ENCODE peak calls at places on chromosomes 13 and 19, in six cellular contexts. One of them, this sample, is unnamed.

GRCh38 chr13:48504606-48505369 is 28.1 kb downstream of the RCBTB2 start:
- ATAC-seq in heart left ventricle: no peak
- ATAC-seq in right lobe of liver: no peak
- ATAC-seq in HepG2: peak; percentile 44
- ATAC-seq in HCT116: no peak
- ATAC-seq in body of pancreas: no peak
- ATAC-seq in this sample: no peak

GRCh38 chr13:97222934-97223710 is 989 bp downstream of the MBNL2 start:
- ATAC-seq in heart left ventricle: no peak
- ATAC-seq in right lobe of liver: no peak
- ATAC-seq in HepG2: no peak
- ATAC-seq in HCT116: no peak
- ATAC-seq in body of pancreas: no peak
- ATAC-seq in this sample: peak; percentile 10

GRCh38 chr13:102642475-102642874 is 45.7 kb downstream of the TPP2 start:
- ATAC-seq in heart left ventricle: peak; percentile 87
- ATAC-seq in right lobe of liver: peak; percentile 90
- ATAC-seq in HepG2: no peak
- ATAC-seq in HCT116: no peak
- ATAC-seq in body of pancreas: peak; percentile 91
- ATAC-seq in this sample: no peak

GRCh38 chr19:1884291-1884718 is 991 bp downstream of the ABHD17A start:
- ATAC-seq in heart left ventricle: no peak
- ATAC-seq in right lobe of liver: no peak
- ATAC-seq in HepG2: peak; percentile 21
- ATAC-seq in HCT116: peak; percentile 24
- ATAC-seq in body of pancreas: peak; percentile 1
- ATAC-seq in this sample: no peak

GRCh38 chr13:111247552-111247951 is 72.9 kb upstream of the TEX29 start:
- ATAC-seq in heart left ventricle: peak; percentile 83
- ATAC-seq in right lobe of liver: peak; percentile 84
- ATAC-seq in HepG2: no peak
- ATAC-seq in HCT116: no peak
- ATAC-seq in body of pancreas: peak; percentile 89
- ATAC-seq in this sample: peak; percentile 70

GRCh38 chr13:111962431-111962891 is 104.5 kb upstream of the SOX1 start:
- ATAC-seq in heart left ventricle: no peak
- ATAC-seq in right lobe of liver: peak; percentile 78
- ATAC-seq in HepG2: peak; percentile 83
- ATAC-seq in HCT116: no peak
- ATAC-seq in body of pancreas: no peak
- ATAC-seq in this sample: no peak

GRCh38 chr19:38304866-38305429 is 897 bp downstream of the C19orf33 start:
- ATAC-seq in heart left ventricle: peak; percentile 68
- ATAC-seq in right lobe of liver: no peak
- ATAC-seq in HepG2: peak; percentile 64
- ATAC-seq in HCT116: peak; percentile 71
- ATAC-seq in body of pancreas: peak; percentile 96
- ATAC-seq in this sample: peak; percentile 76

GRCh38 chr13:20272571-20273171 is 40.6 kb upstream of the GJB6 start:
- ATAC-seq in heart left ventricle: no peak
- ATAC-seq in right lobe of liver: no peak
- ATAC-seq in HepG2: no peak
- ATAC-seq in HCT116: no peak
- ATAC-seq in body of pancreas: no peak
- ATAC-seq in this sample: no peak

GRCh38 chr19:15640904-15641597 is 354 bp downstream of the CYP4F3 start:
- ATAC-seq in heart left ventricle: no peak
- ATAC-seq in right lobe of liver: peak; percentile 87
- ATAC-seq in HepG2: peak; percentile 91
- ATAC-seq in HCT116: peak; percentile 56
- ATAC-seq in body of pancreas: no peak
- ATAC-seq in this sample: no peak

GRCh38 chr13:24290280-24290932 is 19.0 kb upstream of the C1QTNF9 start:
- ATAC-seq in heart left ventricle: no peak
- ATAC-seq in right lobe of liver: peak; percentile 11
- ATAC-seq in HepG2: no peak
- ATAC-seq in HCT116: no peak
- ATAC-seq in body of pancreas: no peak
- ATAC-seq in this sample: no peak

GRCh38 chr13:38637576-38637975 is 49.3 kb upstream of the FREM2 start:
- ATAC-seq in heart left ventricle: no peak
- ATAC-seq in right lobe of liver: no peak
- ATAC-seq in HepG2: no peak
- ATAC-seq in HCT116: no peak
- ATAC-seq in body of pancreas: no peak
- ATAC-seq in this sample: no peak

GRCh38 chr13:42602910-42603309 is 29.0 kb downstream of the TNFSF11 start:
- ATAC-seq in heart left ventricle: no peak
- ATAC-seq in right lobe of liver: no peak
- ATAC-seq in HepG2: no peak
- ATAC-seq in HCT116: no peak
- ATAC-seq in body of pancreas: no peak
- ATAC-seq in this sample: no peak

GRCh38 chr19:10863107-10863700 is 8.1 kb upstream of the CARM1 start:
- ATAC-seq in heart left ventricle: no peak
- ATAC-seq in right lobe of liver: no peak
- ATAC-seq in HepG2: peak; percentile 51
- ATAC-seq in HCT116: no peak
- ATAC-seq in body of pancreas: peak; percentile 24
- ATAC-seq in this sample: peak; percentile 29

GRCh38 chr13:80469105-80469840 is 128.3 kb upstream of the SPRY2 start:
- ATAC-seq in heart left ventricle: peak; percentile 32
- ATAC-seq in right lobe of liver: peak; percentile 48
- ATAC-seq in HepG2: no peak
- ATAC-seq in HCT116: no peak
- ATAC-seq in body of pancreas: peak; percentile 23
- ATAC-seq in this sample: peak; percentile 57

GRCh38 chr13:59312776-59313175 is 851.0 kb downstream of the DIAPH3 start:
- ATAC-seq in heart left ventricle: no peak
- ATAC-seq in right lobe of liver: no peak
- ATAC-seq in HepG2: no peak
- ATAC-seq in HCT116: no peak
- ATAC-seq in body of pancreas: peak; percentile 62
- ATAC-seq in this sample: no peak

GRCh38 chr19:16457954-16458331 is 13.8 kb downstream of the EPS15L1 start:
- ATAC-seq in heart left ventricle: peak; percentile 59
- ATAC-seq in right lobe of liver: no peak
- ATAC-seq in HepG2: peak; percentile 49
- ATAC-seq in HCT116: no peak
- ATAC-seq in body of pancreas: no peak
- ATAC-seq in this sample: no peak

GRCh38 chr13:77386046-77386445 is 59.2 kb upstream of the MYCBP2 start:
- ATAC-seq in heart left ventricle: no peak
- ATAC-seq in right lobe of liver: no peak
- ATAC-seq in HepG2: no peak
- ATAC-seq in HCT116: no peak
- ATAC-seq in body of pancreas: no peak
- ATAC-seq in this sample: no peak

GRCh38 chr13:32165791-32166190 is 134.2 kb downstream of the FRY start:
- ATAC-seq in heart left ventricle: peak; percentile 75
- ATAC-seq in right lobe of liver: no peak
- ATAC-seq in HepG2: no peak
- ATAC-seq in HCT116: no peak
- ATAC-seq in body of pancreas: no peak
- ATAC-seq in this sample: no peak

GRCh38 chr19:46944918-46945628 is 74.6 kb upstream of the NPAS1 start:
- ATAC-seq in heart left ventricle: peak; percentile 88
- ATAC-seq in right lobe of liver: peak; percentile 56
- ATAC-seq in HepG2: peak; percentile 54
- ATAC-seq in HCT116: no peak
- ATAC-seq in body of pancreas: peak; percentile 63
- ATAC-seq in this sample: peak; percentile 64

GRCh38 chr19:1199531-1199930 is 6.0 kb upstream of the STK11 start:
- ATAC-seq in heart left ventricle: no peak
- ATAC-seq in right lobe of liver: no peak
- ATAC-seq in HepG2: no peak
- ATAC-seq in HCT116: no peak
- ATAC-seq in body of pancreas: no peak
- ATAC-seq in this sample: no peak

GRCh38 chr19:37932985-37933953 is 26.3 kb downstream of the SIPA1L3 start:
- ATAC-seq in heart left ventricle: no peak
- ATAC-seq in right lobe of liver: no peak
- ATAC-seq in HepG2: peak; percentile 53
- ATAC-seq in HCT116: peak; percentile 59
- ATAC-seq in body of pancreas: no peak
- ATAC-seq in this sample: no peak

GRCh38 chr19:5923356-5923755 is 9.3 kb downstream of the CAPS start:
- ATAC-seq in heart left ventricle: no peak
- ATAC-seq in right lobe of liver: no peak
- ATAC-seq in HepG2: no peak
- ATAC-seq in HCT116: no peak
- ATAC-seq in body of pancreas: no peak
- ATAC-seq in this sample: no peak

GRCh38 chr13:73673931-73674330 is 460.3 kb downstream of the KLF12 start:
- ATAC-seq in heart left ventricle: no peak
- ATAC-seq in right lobe of liver: no peak
- ATAC-seq in HepG2: no peak
- ATAC-seq in HCT116: no peak
- ATAC-seq in body of pancreas: no peak
- ATAC-seq in this sample: no peak

GRCh38 chr13:77300176-77301141 is 26.4 kb downstream of the MYCBP2 start:
- ATAC-seq in heart left ventricle: no peak
- ATAC-seq in right lobe of liver: peak; percentile 47
- ATAC-seq in HepG2: no peak
- ATAC-seq in HCT116: no peak
- ATAC-seq in body of pancreas: peak; percentile 24
- ATAC-seq in this sample: no peak

DNA sequence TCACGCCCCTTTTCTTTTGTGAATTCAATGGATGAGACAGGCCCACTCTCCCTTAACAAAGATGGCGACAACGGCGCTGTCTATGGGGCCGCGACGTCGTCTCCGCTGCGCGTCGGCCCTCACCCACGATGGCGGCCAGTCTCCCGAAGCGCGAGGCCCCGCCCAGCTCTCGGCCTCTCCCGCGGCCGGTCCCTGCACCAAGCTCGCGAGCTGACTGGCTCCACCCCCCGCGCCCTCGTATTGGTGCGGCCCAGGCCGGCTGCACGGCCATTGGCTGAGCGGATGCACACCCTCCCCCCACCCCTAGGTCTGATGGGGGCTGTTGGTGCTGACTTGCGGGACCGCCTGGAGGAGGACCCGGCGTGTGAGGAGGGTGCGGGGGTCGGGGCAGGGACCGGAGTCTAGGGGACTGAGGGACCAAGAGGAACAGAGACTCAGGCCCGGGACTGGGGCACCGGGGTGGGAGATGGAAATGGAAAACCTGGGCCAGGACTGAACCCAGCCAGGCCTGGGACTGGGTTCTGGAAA is 4.8 kb downstream of the SPHK2 start:
- ATAC-seq in heart left ventricle: peak; percentile 82
- ATAC-seq in right lobe of liver: peak; percentile 83
- ATAC-seq in HepG2: peak; percentile 74
- ATAC-seq in HCT116: peak; percentile 84
- ATAC-seq in body of pancreas: peak; percentile 81
- ATAC-seq in this sample: peak; percentile 86
- TF ChIP-seq POLR2A in heart left ventricle: no peak
- TF ChIP-seq POLR2A in right lobe of liver: no peak
- TF ChIP-seq POLR2A in HepG2: peak; percentile 6
- TF ChIP-seq POLR2A in HCT116: no peak
- TF ChIP-seq POLR2A in body of pancreas: no peak
- TF ChIP-seq POLR2A in this sample: peak; percentile 25

GRCh38 chr13:113979791-113980471 is 6.1 kb upstream of the C13orf46 start:
- ATAC-seq in heart left ventricle: no peak
- ATAC-seq in right lobe of liver: no peak
- ATAC-seq in HepG2: no peak
- ATAC-seq in HCT116: no peak
- ATAC-seq in body of pancreas: no peak
- ATAC-seq in this sample: no peak
- TF ChIP-seq POLR2A in heart left ventricle: no peak
- TF ChIP-seq POLR2A in right lobe of liver: no peak
- TF ChIP-seq POLR2A in HepG2: no peak
- TF ChIP-seq POLR2A in HCT116: no peak
- TF ChIP-seq POLR2A in body of pancreas: no peak
- TF ChIP-seq POLR2A in this sample: no peak

DNA sequence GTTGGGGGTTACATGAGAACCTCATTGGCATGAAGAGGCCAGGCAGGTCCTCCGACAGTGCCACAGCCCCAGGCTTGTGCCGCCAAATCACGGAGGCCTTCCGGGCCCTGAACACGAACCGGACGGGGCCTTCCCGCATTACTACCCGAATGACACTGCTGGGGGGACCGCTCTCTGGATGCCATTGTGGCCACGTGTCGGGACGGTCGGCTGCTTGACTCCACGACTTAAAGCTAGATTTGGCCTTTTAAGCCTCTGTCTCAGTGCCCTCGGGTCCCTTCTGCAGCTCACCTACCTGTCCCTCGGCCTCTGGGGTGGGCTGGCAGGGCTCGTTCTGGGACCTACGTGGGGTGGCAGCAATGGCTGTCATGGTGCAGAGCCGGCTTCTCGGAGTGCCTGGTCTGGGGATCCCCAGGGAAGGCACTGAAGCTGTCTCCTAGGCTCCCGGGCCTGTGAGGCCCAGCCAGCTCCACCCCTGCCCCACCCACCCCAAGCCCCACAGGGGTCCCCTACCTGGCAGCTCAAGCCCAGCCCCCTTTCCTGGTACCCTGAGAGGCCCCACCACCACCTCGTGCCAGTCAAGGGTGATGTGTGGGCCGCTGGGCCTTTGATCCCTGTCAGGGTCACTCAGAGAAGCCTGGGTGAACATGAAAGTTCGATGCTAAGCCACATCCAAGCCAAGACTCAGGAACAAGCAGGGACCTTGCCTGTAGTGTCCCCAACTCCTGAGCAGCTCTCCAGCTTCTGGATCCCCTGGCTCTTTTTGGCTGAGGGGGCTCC is 245.8 kb upstream of the SGCG start:
- ATAC-seq in heart left ventricle: no peak
- ATAC-seq in right lobe of liver: no peak
- ATAC-seq in HepG2: no peak
- ATAC-seq in HCT116: no peak
- ATAC-seq in body of pancreas: no peak
- ATAC-seq in this sample: no peak
- TF ChIP-seq POLR2A in heart left ventricle: no peak
- TF ChIP-seq POLR2A in right lobe of liver: no peak
- TF ChIP-seq POLR2A in HepG2: no peak
- TF ChIP-seq POLR2A in HCT116: no peak
- TF ChIP-seq POLR2A in body of pancreas: no peak
- TF ChIP-seq POLR2A in this sample: no peak

DNA sequence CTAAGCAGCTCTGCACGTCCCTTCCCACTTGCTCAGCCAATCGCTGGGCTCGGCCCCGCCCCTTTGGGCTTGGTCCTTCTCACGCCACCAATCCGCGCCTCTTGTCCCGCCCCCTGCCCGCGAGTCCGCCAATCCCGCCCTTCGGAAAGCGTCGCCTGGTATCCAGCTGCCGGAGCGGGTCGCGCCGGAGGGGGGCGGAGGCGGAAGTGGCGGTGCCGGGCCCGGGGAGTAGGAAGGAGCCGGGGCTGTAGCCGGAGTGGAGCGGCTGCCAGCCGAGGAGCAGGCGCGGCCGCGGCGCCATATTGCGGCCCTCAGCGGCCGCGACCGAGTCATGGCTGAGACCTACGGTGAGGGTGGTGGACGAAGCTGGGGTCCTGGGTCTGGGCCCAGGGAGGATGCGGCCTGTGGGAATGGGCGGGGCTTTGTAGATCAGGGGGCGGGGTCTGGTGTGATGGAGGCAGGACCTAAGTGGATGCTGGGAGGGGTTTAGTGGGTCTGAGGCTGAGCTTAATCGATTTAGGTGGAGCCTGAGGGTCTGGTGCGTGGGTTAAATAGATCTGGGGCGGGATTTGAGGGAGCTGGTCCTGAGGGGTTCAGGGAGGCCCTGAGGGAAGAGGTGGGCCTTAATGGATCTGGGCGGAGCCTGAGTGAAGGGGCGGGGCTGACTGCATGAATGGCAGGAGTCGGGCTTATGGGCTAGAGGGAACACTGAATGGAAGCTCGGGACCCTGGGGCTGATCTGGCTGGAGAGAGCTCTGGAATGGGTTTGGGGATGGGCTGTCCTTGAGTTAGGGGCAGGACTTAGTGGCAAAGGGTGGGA is at the start of gene RAB4B:
- ATAC-seq in heart left ventricle: peak; percentile 98
- ATAC-seq in right lobe of liver: peak; percentile 94
- ATAC-seq in HepG2: peak; percentile 88
- ATAC-seq in HCT116: peak; percentile 84
- ATAC-seq in body of pancreas: peak; percentile 93
- ATAC-seq in this sample: peak; percentile 95
- TF ChIP-seq POLR2A in heart left ventricle: no peak
- TF ChIP-seq POLR2A in right lobe of liver: peak; percentile 64
- TF ChIP-seq POLR2A in HepG2: peak; percentile 1
- TF ChIP-seq POLR2A in HCT116: no peak
- TF ChIP-seq POLR2A in body of pancreas: peak; percentile 88
- TF ChIP-seq POLR2A in this sample: peak; percentile 66